ENCODE peak calls at places on chromosomes 7 and 10, in nine cellular contexts. T is dermis microvascular lymphatic vessel endothelial cell; V is NCI-H1436; B is activated T-helper 1 cell treated with anti-CD3 and anti-CD28 coated beads, Interleukin-2, amount 50 U/mL, for 16 hours; Y is RPMI7951; F is central memory CD4-positive, alpha-beta T cell; G is AG08396; U is cardiac muscle cell; S is T-cell. C is an unnamed sample.

GRCh38 chr7:22550514-22551010 is 50.6 kb upstream of the STEAP1B start:
- DNase-seq in G (no peak), B (no peak), F (no peak), U (no peak), T (no peak), S (no peak), Y (peak), V (no peak), C (no peak)

GRCh38 chr10:108515821-108516220 is 1351.3 kb upstream of the SORCS1 start:
- DNase-seq in T (peak), F (no peak), V (no peak), G (no peak), S (no peak), B (no peak), Y (peak), U (no peak), C (no peak)

GRCh38 chr7:44678468-44679179 is 70.0 kb upstream of the ZMIZ2 start:
- DNase-seq in B (no peak), U (peak), Y (peak), G (peak), F (no peak), V (no peak), T (no peak), S (no peak), C (no peak)

GRCh38 chr7:47571355-47572100 is 10.4 kb downstream of the TNS3 start:
- DNase-seq in B (no peak), F (no peak), V (no peak), G (peak), S (no peak), T (peak), Y (peak), U (peak), C (no peak)

GRCh38 chr10:51097546-51097945 is 23.3 kb downstream of the PRKG1 start:
- DNase-seq in S (no peak), V (no peak), Y (no peak), T (no peak), F (no peak), G (no peak), U (peak), B (no peak), C (no peak)

GRCh38 chr10:75788394-75789205 is 357.2 kb downstream of the LRMDA start:
- DNase-seq in B (no peak), Y (peak), U (peak), V (no peak), T (peak), S (no peak), F (no peak), G (peak), C (no peak)

GRCh38 chr10:76040830-76041220 is 609.4 kb downstream of the LRMDA start:
- DNase-seq in U (no peak), G (no peak), V (no peak), Y (no peak), F (no peak), S (no peak), T (no peak), B (no peak), C (no peak)

GRCh38 chr10:55500931-55501559 is 700.0 kb upstream of the PCDH15 start:
- DNase-seq in Y (peak), U (peak), F (no peak), T (no peak), G (no peak), S (no peak), B (no peak), V (peak), C (no peak)

GRCh38 chr10:121288864-121289659 is 309.2 kb downstream of the FGFR2 start:
- DNase-seq in U (no peak), T (no peak), F (no peak), Y (no peak), B (no peak), S (no peak), V (no peak), G (no peak), C (no peak)